ENCODE peak calls at places on chromosomes 11 and 22, in five cellular contexts. O is GM23338, D is neuronal stem cell, J is fibroblast of lung, N is mammary epithelial cell. R is an unnamed sample.
A peak's percentile ranks its signal among the peaks of the same experiment; 100 is the strongest.

GRCh38 chr11:133918606-133919260 is 38.0 kb downstream of the IGSF9B start:
- DNase-seq in D (peak; percentile 23), O (peak; percentile 79), J (no peak), N (no peak), R (no peak)

GRCh38 chr11:124747406-124748099 is 4.5 kb downstream of the VSIG2 start:
- DNase-seq in D (no peak), N (no peak), J (no peak), O (no peak), R (no peak)

GRCh38 chr11:57460756-57461749 is 725 bp downstream of the RTN4RL2 start:
- DNase-seq in N (no peak), O (peak; percentile 85), J (no peak), D (no peak), R (no peak)

GRCh38 chr11:44379141-44380008 is 69.4 kb upstream of the ALX4 start:
- DNase-seq in D (no peak), N (no peak), O (no peak), J (no peak), R (no peak)

GRCh38 chr22:44100411-44100810 is 76.3 kb downstream of the PARVB start:
- DNase-seq in N (no peak), J (no peak), O (no peak), D (no peak), R (no peak)

GRCh38 chr11:47905358-47906059 is 57.4 kb upstream of the NUP160 start:
- DNase-seq in J (peak; percentile 55), O (peak; percentile 2), N (no peak), D (no peak), R (no peak)

GRCh38 chr22:33853200-33854097 is 66.8 kb downstream of the LARGE1 start:
- DNase-seq in N (peak; percentile 71), J (peak; percentile 81), O (peak; percentile 64), D (no peak), R (no peak)

GRCh38 chr11:72577271-72577681 is 96.9 kb downstream of the PDE2A start:
- DNase-seq in D (no peak), N (no peak), J (no peak), O (no peak), R (no peak)

DNA sequence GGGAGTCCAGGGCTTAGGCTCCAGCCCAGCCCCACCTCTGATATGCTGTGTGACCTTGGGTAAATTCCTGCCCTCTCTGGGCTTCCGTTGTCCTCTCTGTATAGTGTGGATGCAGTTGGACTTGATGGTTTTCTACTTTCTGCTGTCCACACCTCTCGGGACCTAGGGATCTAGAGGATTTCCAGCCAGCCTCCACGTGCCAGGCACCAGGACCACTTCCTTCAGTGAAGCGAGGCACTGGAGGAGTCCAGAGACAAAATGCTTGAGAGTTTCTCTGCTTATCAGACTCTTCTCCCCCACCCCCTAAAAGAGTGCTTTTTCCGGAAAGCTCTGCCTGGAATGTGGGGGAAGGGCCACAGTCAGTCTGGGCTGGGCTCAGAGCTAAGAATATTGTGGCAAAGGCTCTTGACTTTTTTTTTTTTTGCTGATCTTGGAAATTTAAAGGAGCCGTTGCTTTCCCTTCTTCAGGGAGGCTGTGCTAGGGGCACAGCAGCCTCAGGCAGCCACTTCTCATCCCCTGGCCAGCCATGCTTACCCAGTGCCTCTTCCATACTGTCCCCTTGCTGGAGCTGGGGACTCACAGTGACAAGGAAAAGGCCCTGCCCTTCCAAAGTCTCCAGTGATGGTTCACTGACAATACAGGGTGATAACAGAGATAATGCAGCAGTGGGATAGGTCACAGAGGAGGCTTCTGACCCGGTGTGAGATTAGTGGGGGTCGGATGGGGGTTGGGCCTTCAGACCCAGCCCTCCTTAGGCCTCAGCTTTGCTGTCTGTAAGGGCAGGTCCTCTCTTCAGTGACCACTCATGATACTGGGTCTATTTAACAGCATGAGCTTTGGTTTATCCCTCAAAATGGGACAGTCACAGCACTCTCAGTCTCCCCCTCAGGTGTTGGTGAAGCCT is 2.9 kb upstream of the SERPINH1 start:
- DNase-seq in J (peak; percentile 89), D (no peak), O (peak; percentile 62), N (no peak), R (no peak)
- H2AFZ ChIP-seq in J (peak overlapping the region; percentile 54), D (peak overlapping the region; percentile 59), O (peak overlapping the region; percentile 77), N (peak overlapping the region; percentile 25), R (peak overlapping the region; percentile 8)

DNA sequence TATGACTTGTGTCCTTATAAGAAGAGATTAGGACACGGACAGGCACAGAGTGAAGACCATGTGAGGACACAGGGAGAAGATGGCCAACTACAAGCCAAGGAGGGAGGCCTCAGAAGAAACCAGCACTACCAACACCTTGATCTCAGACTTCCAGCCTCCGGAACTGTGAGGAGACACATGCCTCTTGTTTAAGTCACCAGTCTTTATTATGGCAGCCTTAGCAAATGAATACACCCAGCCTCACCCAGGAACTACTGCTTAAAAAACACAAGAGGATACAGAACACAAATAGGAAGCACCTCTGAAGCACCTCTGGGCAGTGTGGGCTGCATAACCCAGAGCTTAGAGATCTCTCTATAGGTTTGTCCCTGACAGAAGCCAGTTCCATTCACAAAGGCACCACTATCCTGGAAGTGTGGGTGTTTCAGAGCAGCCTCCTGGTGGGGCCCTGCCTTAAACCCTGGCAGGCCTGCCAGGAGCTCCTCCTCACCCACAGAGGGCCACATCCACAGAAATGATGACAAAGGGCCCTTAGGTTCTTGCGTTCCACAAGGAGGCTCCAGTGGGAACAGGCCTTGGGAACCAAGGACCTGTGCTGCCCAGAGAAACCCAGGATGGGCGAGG is 58.8 kb downstream of the CHRDL2 start:
- DNase-seq in D (no peak), N (no peak), O (no peak), J (no peak), R (no peak)
- H2AFZ ChIP-seq in D (no peak overlapping the region), N (peak overlapping the region; percentile 75), O (no peak overlapping the region), J (no peak overlapping the region), R (no peak overlapping the region)

GRCh38 chr11:32575070-32575469 is 8.6 kb upstream of the EIF3M start:
- DNase-seq in O (no peak), J (no peak), D (no peak), N (no peak), R (no peak)

GRCh38 chr11:32569313-32569881 is 14.2 kb upstream of the EIF3M start:
- DNase-seq in D (no peak), J (no peak), N (no peak), O (no peak), R (no peak)

GRCh38 chr11:32574446-32574845 is 9.2 kb upstream of the EIF3M start:
- DNase-seq in J (no peak), N (no peak), O (no peak), D (no peak), R (no peak)

GRCh38 chr11:32573228-32573627 is 10.4 kb upstream of the EIF3M start:
- DNase-seq in D (no peak), J (no peak), N (no peak), O (no peak), R (no peak)

GRCh38 chr11:32571039-32571438 is 12.6 kb upstream of the EIF3M start:
- DNase-seq in D (no peak), N (no peak), O (peak; percentile 75), J (no peak), R (no peak)
- H2AFZ ChIP-seq in D (peak overlapping the region; percentile 67), N (no peak overlapping the region), O (peak overlapping the region; percentile 94), J (no peak overlapping the region), R (no peak overlapping the region)

DNA sequence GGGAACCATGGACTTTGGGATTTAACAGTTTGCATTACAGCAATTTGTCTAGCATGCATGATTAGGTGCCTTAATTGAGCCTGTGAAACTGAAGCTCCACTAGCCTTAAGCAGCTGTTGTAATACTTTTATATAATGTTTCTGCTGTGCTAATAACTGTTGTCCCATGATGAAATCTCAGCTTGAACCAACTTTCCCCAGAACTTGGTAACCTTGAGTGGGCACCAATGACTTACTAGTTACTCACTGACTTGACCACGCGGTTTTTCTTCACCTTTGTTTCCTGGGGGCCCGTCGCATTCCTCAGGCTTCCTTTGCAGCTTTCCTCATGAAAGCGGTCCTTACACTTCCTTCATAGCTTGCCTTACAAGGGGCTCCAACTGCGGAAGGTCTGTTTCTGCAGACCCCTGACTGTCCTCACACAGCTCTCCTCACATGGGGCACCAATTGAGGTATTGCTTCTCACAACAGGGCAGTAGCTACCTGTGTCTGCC is 11.2 kb upstream of the GLYATL1 start:
- DNase-seq in N (no peak), D (peak; percentile 30), O (peak; percentile 59), J (no peak), R (no peak)
- H2AFZ ChIP-seq in N (peak overlapping the region; percentile 25), D (peak overlapping the region; percentile 50), O (peak overlapping the region; percentile 21), J (no peak overlapping the region), R (peak overlapping the region; percentile 43)

R was measured in keratinocyte.